ENCODE peak calls at places on chromosomes 2 and 18, in five cellular contexts. B is fibroblast of gingiva, Q is LoVo, J is heart left ventricle, P is hippocampal formation. M is an unnamed sample.

GRCh38 chr2:39604875-39605274 is 60.8 kb upstream of the TMEM178A start:
- DNase-seq in B (no peak), Q (no peak), J (no peak), P (no peak), M (no peak)

GRCh38 chr18:65750421-65751144 is at the start of gene CDH7:
- DNase-seq in B (no peak), Q (no peak), J (no peak), P (no peak), M (no peak)

GRCh38 chr2:188870289-188870688 is 103.9 kb upstream of the COL3A1 start:
- DNase-seq in B (peak; percentile 91), Q (no peak), J (no peak), P (no peak), M (no peak)

GRCh38 chr2:38797276-38797675 is 19.3 kb downstream of the GEMIN6 start:
- DNase-seq in B (no peak), Q (peak; percentile 36), J (no peak), P (no peak), M (no peak)

GRCh38 chr2:121529439-121530209 is 1.1 kb upstream of the RNU4ATAC start:
- DNase-seq in B (peak; percentile 49), Q (peak; percentile 20), J (peak; percentile 81), P (peak; percentile 63), M (peak; percentile 66)

GRCh38 chr2:126406267-126406666 is 249.7 kb upstream of the GYPC start:
- DNase-seq in B (no peak), Q (no peak), J (no peak), P (no peak), M (no peak)

GRCh38 chr2:105114551-105114950 is 76.7 kb downstream of the MRPS9 start:
- DNase-seq in B (peak; percentile 66), Q (peak; percentile 72), J (no peak), P (no peak), M (peak; percentile 11)

GRCh38 chr18:63936156-63936931 is 12.8 kb upstream of the HMSD start:
- DNase-seq in B (peak; percentile 52), Q (peak; percentile 80), J (peak; percentile 79), P (peak; percentile 72), M (peak; percentile 81)

GRCh38 chr2:42569116-42569711 is 782 bp downstream of the MTA3 start:
- DNase-seq in B (peak; percentile 14), Q (no peak), J (peak; percentile 30), P (peak; percentile 37), M (peak; percentile 35)

GRCh38 chr2:196263181-196263747 is 91.9 kb upstream of the STK17B start:
- DNase-seq in B (peak; percentile 72), Q (no peak), J (no peak), P (no peak), M (no peak)

GRCh38 chr2:29431485-29431884 is 316.3 kb downstream of the CLIP4 start:
- DNase-seq in B (no peak), Q (no peak), J (no peak), P (no peak), M (no peak)

GRCh38 chr18:48866028-48866733 is 84.6 kb downstream of the SMAD7 start:
- DNase-seq in B (peak; percentile 72), Q (no peak), J (peak; percentile 49), P (peak; percentile 58), M (peak; percentile 82)

GRCh38 chr2:152247337-152247695 is 71.8 kb upstream of the STAM2 start:
- DNase-seq in B (no peak), Q (no peak), J (no peak), P (no peak), M (no peak)

GRCh38 chr2:67879586-67880290 is 183.1 kb downstream of the C1D start:
- DNase-seq in B (no peak), Q (no peak), J (no peak), P (no peak), M (no peak)

GRCh38 chr2:69422198-69422597 is 15.0 kb downstream of the NFU1 start:
- DNase-seq in B (no peak), Q (no peak), J (no peak), P (no peak), M (no peak)

GRCh38 chr2:143468341-143468888 is 339.2 kb downstream of the ARHGAP15 start:
- DNase-seq in B (no peak), Q (no peak), J (no peak), P (no peak), M (no peak)

GRCh38 chr2:173119069-173119807 is 43.6 kb downstream of the MAP3K20 start:
- DNase-seq in B (peak; percentile 43), Q (no peak), J (peak; percentile 17), P (no peak), M (peak; percentile 55)